ENCODE peak calls at places on chromosomes 5 and 9, in six cellular contexts. L is astrocyte; Y is naive thymus-derived CD4-positive, alpha-beta T cell; O is Karpas-422; N is PC-3; S is upper lobe of right lung. V is an unnamed sample. For H3K4me1, the result is how much of the 10 kb centered on the place peaks cover.

GRCh38 chr5:74275204-74275992 is 365.1 kb downstream of the ENC1 start:
- DNase-seq in S (no peak), L (peak), N (no peak), O (no peak), Y (no peak), V (no peak)

GRCh38 chr9:123033352-123033751 is at the start of gene GPR21:
- DNase-seq in L (no peak), O (no peak), Y (no peak), S (no peak), N (no peak), V (no peak)

GRCh38 chr5:139388198-139388821 is 1.4 kb downstream of the MZB1 start:
- DNase-seq in L (no peak), Y (no peak), N (no peak), O (peak), S (peak), V (no peak)

GRCh38 chr9:137025120-137025966 is 2.7 kb downstream of the ABCA2 start:
- DNase-seq in L (no peak), O (peak), N (no peak), S (no peak), Y (no peak), V (peak)

GRCh38 chr9:17018001-17018491 is 116.8 kb upstream of the CNTLN start:
- DNase-seq in N (no peak), O (no peak), Y (no peak), L (peak), S (no peak), V (no peak)

GRCh38 chr9:28764532-28764931 is 1191.3 kb upstream of the C9orf72 start:
- DNase-seq in N (no peak), O (no peak), L (no peak), S (no peak), Y (no peak), V (no peak)

GRCh38 chr5:167406503-167406902 is 884.9 kb upstream of the WWC1 start:
- DNase-seq in O (no peak), N (no peak), Y (no peak), S (no peak), L (no peak), V (no peak)

GRCh38 chr9:19186240-19186639 is 44.3 kb upstream of the DENND4C start:
- DNase-seq in N (no peak), S (no peak), Y (no peak), O (no peak), L (no peak), V (peak)

GRCh38 chr9:68762570-68762969 is 57.5 kb downstream of the PIP5K1B start:
- DNase-seq in N (no peak), Y (no peak), L (no peak), O (no peak), S (no peak), V (no peak)

GRCh38 chr9:136902259-136902821 is 16.0 kb downstream of the TRAF2 start:
- DNase-seq in L (peak), O (no peak), N (peak), Y (peak), S (peak), V (peak)

GRCh38 chr9:74555015-74555414 is 57.9 kb downstream of the RORB start:
- DNase-seq in L (no peak), O (no peak), S (no peak), Y (no peak), N (no peak), V (no peak)

GRCh38 chr5:6291961-6292360 is 86.4 kb downstream of the MED10 start:
- DNase-seq in L (no peak), N (peak), Y (peak), O (peak), S (no peak), V (peak)

GRCh38 chr5:132259061-132259851 is 1.8 kb downstream of the PDLIM4 start:
- DNase-seq in O (no peak), N (no peak), S (peak), L (peak), Y (no peak), V (peak)

DNA sequence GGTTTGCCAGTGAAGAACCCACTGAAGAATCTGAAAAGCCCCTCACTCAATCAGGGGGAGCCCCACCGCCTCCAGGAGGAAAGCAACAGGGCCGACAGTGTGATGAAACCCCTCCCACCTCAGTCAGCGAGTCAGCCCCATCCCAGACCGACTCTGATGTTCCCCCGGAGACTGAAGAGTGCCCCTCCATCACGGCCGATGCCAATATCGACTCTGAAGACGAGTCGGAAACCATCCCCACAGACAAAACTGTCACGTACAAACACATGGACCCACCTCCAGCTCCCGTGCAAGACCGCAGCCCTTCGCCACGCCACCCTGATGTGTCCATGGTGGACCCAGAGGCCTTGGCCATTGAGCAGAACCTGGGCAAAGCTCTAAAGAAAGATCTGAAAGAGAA is 92.4 kb downstream of the MAP1B start:
- DNase-seq in O (no peak), Y (no peak), L (no peak), S (no peak), N (no peak), V (no peak)
- H3K27ac ChIP-seq in O (no peak), Y (no peak), L (no peak), S (no peak), N (no peak), V (no peak)

DNA sequence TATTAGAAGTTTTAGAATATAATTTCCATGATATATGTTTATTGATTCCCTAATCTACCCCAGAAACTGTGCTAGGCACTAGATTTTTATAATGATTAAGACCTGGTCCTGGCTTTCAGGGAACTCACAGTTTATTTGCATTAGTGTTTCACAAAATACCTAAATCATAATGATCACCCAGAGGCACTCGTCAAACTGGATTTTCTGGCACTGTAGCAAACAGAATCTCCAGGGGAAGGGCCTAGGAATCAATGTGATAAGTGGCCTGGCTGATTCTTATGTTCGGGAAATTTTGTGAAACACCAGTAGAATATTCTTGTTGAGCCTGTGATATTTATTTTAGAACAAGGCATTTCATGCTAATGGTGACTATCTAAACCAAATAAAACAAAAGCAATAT is 37.4 kb upstream of the SRP19 start:
- DNase-seq in L (no peak), O (no peak), Y (no peak), N (peak), S (no peak), V (no peak)
- H3K4me3 ChIP-seq in L (no peak), O (no peak), Y (no peak), N (no peak), S (no peak), V (no peak)

DNA sequence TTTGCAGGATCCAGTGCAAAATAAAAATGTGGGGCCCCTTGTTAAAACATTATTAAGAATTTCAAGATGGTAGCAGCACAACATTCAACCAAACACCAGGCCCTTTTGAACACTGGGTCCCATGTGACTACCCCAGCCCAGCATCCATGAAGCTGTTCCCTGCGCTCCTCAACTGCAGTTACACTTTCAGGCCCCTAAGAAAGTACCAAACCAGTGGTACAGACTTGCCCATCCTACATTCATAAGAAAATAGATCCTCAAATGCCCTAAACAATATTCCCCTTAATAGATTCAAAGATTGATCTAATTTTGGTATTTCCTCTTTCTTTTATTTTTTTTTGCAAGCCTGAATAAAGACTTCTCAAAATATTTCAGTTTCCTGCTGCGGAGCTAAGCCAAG is 201.7 kb downstream of the EFNA5 start:
- DNase-seq in Y (no peak), N (no peak), S (no peak), L (no peak), O (no peak), V (no peak)
- H3K4me1 ChIP-seq in Y (under half), N (half or more), S (under half), L (under half), O (under half), V (half or more)

GRCh38 chr9:95611354-95611753 is 94.6 kb upstream of the PTCH1 start:
- DNase-seq in S (no peak), O (no peak), Y (no peak), N (no peak), L (no peak), V (no peak)
- H3K27ac ChIP-seq in S (no peak), O (no peak), Y (no peak), N (no peak), L (no peak), V (no peak)

DNA sequence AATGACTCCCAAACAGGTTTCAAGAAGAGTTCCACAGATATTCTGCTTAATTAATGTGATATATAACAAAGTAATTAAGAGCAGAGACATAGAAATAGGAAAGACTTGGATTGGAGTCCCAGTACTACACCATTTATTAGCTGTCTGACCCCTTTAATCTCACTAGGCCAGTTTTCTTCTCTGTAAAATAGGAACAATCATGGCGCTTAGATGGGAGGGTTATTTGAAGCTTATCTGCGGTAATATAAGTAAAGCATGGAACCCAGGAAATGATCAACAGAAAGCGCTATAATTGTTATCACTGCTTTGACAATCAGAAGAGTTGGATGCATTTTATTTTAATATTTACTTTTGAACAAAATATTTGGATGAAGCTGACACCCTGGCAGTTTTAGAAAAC is 71.3 kb upstream of the IFNE start:
- DNase-seq in S (no peak), O (no peak), L (no peak), N (no peak), Y (no peak), V (no peak)
- H3K4me3 ChIP-seq in S (no peak), O (no peak), L (peak), N (peak), Y (no peak), V (peak)

GRCh38 chr9:104836767-104837166 is 72.8 kb downstream of the NIPSNAP3B start:
- DNase-seq in O (no peak), N (no peak), Y (no peak), S (no peak), L (no peak), V (no peak)
- H3K4me1 ChIP-seq in O (under half), N (under half), Y (under half), S (under half), L (under half), V (under half)